ENCODE peak calls at places on chromosomes 13 and 19, in ten cellular contexts. One of them, this sample, is unnamed.

GRCh38 chr13:73275163-73275562 is 216.4 kb downstream of the KLF5 start:
- DNase-seq in head of caudate nucleus: no peak
- DNase-seq in dermis blood vessel endothelial cell: no peak
- DNase-seq in dorsolateral prefrontal cortex: no peak
- DNase-seq in iris pigment epithelial cell: no peak
- DNase-seq in thoracic aorta: no peak
- DNase-seq in germinal center: no peak
- DNase-seq in GF-D8: no peak
- DNase-seq in MV-4-11: no peak
- DNase-seq in activated naive CD4-positive, alpha-beta T cell: no peak
- DNase-seq in this sample: peak; percentile 37

GRCh38 chr19:40717325-40717879 is 490 bp downstream of the ITPKC start:
- DNase-seq in head of caudate nucleus: no peak
- DNase-seq in dermis blood vessel endothelial cell: peak; percentile 38
- DNase-seq in dorsolateral prefrontal cortex: no peak
- DNase-seq in iris pigment epithelial cell: peak; percentile 64
- DNase-seq in thoracic aorta: no peak
- DNase-seq in germinal center: no peak
- DNase-seq in GF-D8: no peak
- DNase-seq in MV-4-11: no peak
- DNase-seq in activated naive CD4-positive, alpha-beta T cell: no peak
- DNase-seq in this sample: peak; percentile 26

GRCh38 chr13:44321961-44322360 is 51.7 kb upstream of the SERP2 start:
- DNase-seq in head of caudate nucleus: no peak
- DNase-seq in dermis blood vessel endothelial cell: no peak
- DNase-seq in dorsolateral prefrontal cortex: no peak
- DNase-seq in iris pigment epithelial cell: no peak
- DNase-seq in thoracic aorta: no peak
- DNase-seq in germinal center: no peak
- DNase-seq in GF-D8: no peak
- DNase-seq in MV-4-11: no peak
- DNase-seq in activated naive CD4-positive, alpha-beta T cell: no peak
- DNase-seq in this sample: no peak

GRCh38 chr13:23330356-23330755 is 103.1 kb downstream of the SACS start:
- DNase-seq in head of caudate nucleus: no peak
- DNase-seq in dermis blood vessel endothelial cell: no peak
- DNase-seq in dorsolateral prefrontal cortex: no peak
- DNase-seq in iris pigment epithelial cell: no peak
- DNase-seq in thoracic aorta: no peak
- DNase-seq in germinal center: no peak
- DNase-seq in GF-D8: no peak
- DNase-seq in MV-4-11: no peak
- DNase-seq in activated naive CD4-positive, alpha-beta T cell: no peak
- DNase-seq in this sample: no peak

GRCh38 chr19:16293133-16294085 is 31.2 kb upstream of the KLF2 start:
- DNase-seq in head of caudate nucleus: no peak
- DNase-seq in dermis blood vessel endothelial cell: peak; percentile 83
- DNase-seq in dorsolateral prefrontal cortex: no peak
- DNase-seq in iris pigment epithelial cell: peak; percentile 99
- DNase-seq in thoracic aorta: peak; percentile 63
- DNase-seq in germinal center: no peak
- DNase-seq in GF-D8: peak; percentile 90
- DNase-seq in MV-4-11: peak; percentile 90
- DNase-seq in activated naive CD4-positive, alpha-beta T cell: no peak
- DNase-seq in this sample: peak; percentile 95

GRCh38 chr19:58557253-58558065 is 952 bp downstream of the UBE2M start:
- DNase-seq in head of caudate nucleus: no peak
- DNase-seq in dermis blood vessel endothelial cell: no peak
- DNase-seq in dorsolateral prefrontal cortex: no peak
- DNase-seq in iris pigment epithelial cell: no peak
- DNase-seq in thoracic aorta: no peak
- DNase-seq in germinal center: no peak
- DNase-seq in GF-D8: no peak
- DNase-seq in MV-4-11: no peak
- DNase-seq in activated naive CD4-positive, alpha-beta T cell: no peak
- DNase-seq in this sample: no peak

GRCh38 chr19:17969096-17969792 is 2.3 kb downstream of the KCNN1 start:
- DNase-seq in head of caudate nucleus: no peak
- DNase-seq in dermis blood vessel endothelial cell: no peak
- DNase-seq in dorsolateral prefrontal cortex: no peak
- DNase-seq in iris pigment epithelial cell: no peak
- DNase-seq in thoracic aorta: no peak
- DNase-seq in germinal center: no peak
- DNase-seq in GF-D8: no peak
- DNase-seq in MV-4-11: no peak
- DNase-seq in activated naive CD4-positive, alpha-beta T cell: no peak
- DNase-seq in this sample: no peak

GRCh38 chr13:114079601-114080536 is 52.6 kb downstream of the RASA3 start:
- DNase-seq in head of caudate nucleus: no peak
- DNase-seq in dermis blood vessel endothelial cell: no peak
- DNase-seq in dorsolateral prefrontal cortex: peak; percentile 16
- DNase-seq in iris pigment epithelial cell: no peak
- DNase-seq in thoracic aorta: no peak
- DNase-seq in germinal center: no peak
- DNase-seq in GF-D8: no peak
- DNase-seq in MV-4-11: no peak
- DNase-seq in activated naive CD4-positive, alpha-beta T cell: no peak
- DNase-seq in this sample: no peak

GRCh38 chr19:6236310-6237291 is 43.2 kb downstream of the MLLT1 start:
- DNase-seq in head of caudate nucleus: no peak
- DNase-seq in dermis blood vessel endothelial cell: no peak
- DNase-seq in dorsolateral prefrontal cortex: no peak
- DNase-seq in iris pigment epithelial cell: no peak
- DNase-seq in thoracic aorta: no peak
- DNase-seq in germinal center: no peak
- DNase-seq in GF-D8: no peak
- DNase-seq in MV-4-11: no peak
- DNase-seq in activated naive CD4-positive, alpha-beta T cell: no peak
- DNase-seq in this sample: no peak

GRCh38 chr13:108662528-108662927 is 33.1 kb downstream of the MYO16 start:
- DNase-seq in head of caudate nucleus: no peak
- DNase-seq in dermis blood vessel endothelial cell: no peak
- DNase-seq in dorsolateral prefrontal cortex: no peak
- DNase-seq in iris pigment epithelial cell: no peak
- DNase-seq in thoracic aorta: no peak
- DNase-seq in germinal center: no peak
- DNase-seq in GF-D8: no peak
- DNase-seq in MV-4-11: no peak
- DNase-seq in activated naive CD4-positive, alpha-beta T cell: no peak
- DNase-seq in this sample: no peak

GRCh38 chr19:4730740-4731171 is 7.1 kb upstream of the DPP9 start:
- DNase-seq in head of caudate nucleus: peak; percentile 24
- DNase-seq in dermis blood vessel endothelial cell: peak; percentile 52
- DNase-seq in dorsolateral prefrontal cortex: no peak
- DNase-seq in iris pigment epithelial cell: no peak
- DNase-seq in thoracic aorta: no peak
- DNase-seq in germinal center: peak; percentile 72
- DNase-seq in GF-D8: no peak
- DNase-seq in MV-4-11: peak; percentile 39
- DNase-seq in activated naive CD4-positive, alpha-beta T cell: peak; percentile 47
- DNase-seq in this sample: no peak

GRCh38 chr13:45179428-45179827 is 21.4 kb downstream of the KCTD4 start:
- DNase-seq in head of caudate nucleus: no peak
- DNase-seq in dermis blood vessel endothelial cell: no peak
- DNase-seq in dorsolateral prefrontal cortex: no peak
- DNase-seq in iris pigment epithelial cell: no peak
- DNase-seq in thoracic aorta: no peak
- DNase-seq in germinal center: no peak
- DNase-seq in GF-D8: no peak
- DNase-seq in MV-4-11: no peak
- DNase-seq in activated naive CD4-positive, alpha-beta T cell: no peak
- DNase-seq in this sample: no peak

GRCh38 chr19:9721861-9722260 is 46.7 kb downstream of the ZNF846 start:
- DNase-seq in head of caudate nucleus: no peak
- DNase-seq in dermis blood vessel endothelial cell: no peak
- DNase-seq in dorsolateral prefrontal cortex: no peak
- DNase-seq in iris pigment epithelial cell: no peak
- DNase-seq in thoracic aorta: no peak
- DNase-seq in germinal center: peak; percentile 12
- DNase-seq in GF-D8: peak; percentile 27
- DNase-seq in MV-4-11: peak; percentile 88
- DNase-seq in activated naive CD4-positive, alpha-beta T cell: no peak
- DNase-seq in this sample: no peak

GRCh38 chr19:1267441-1268391 is 1.4 kb upstream of the CIRBP start:
- DNase-seq in head of caudate nucleus: no peak
- DNase-seq in dermis blood vessel endothelial cell: no peak
- DNase-seq in dorsolateral prefrontal cortex: no peak
- DNase-seq in iris pigment epithelial cell: peak; percentile 47
- DNase-seq in thoracic aorta: no peak
- DNase-seq in germinal center: no peak
- DNase-seq in GF-D8: no peak
- DNase-seq in MV-4-11: no peak
- DNase-seq in activated naive CD4-positive, alpha-beta T cell: no peak
- DNase-seq in this sample: no peak

GRCh38 chr13:43663474-43664090 is 123.2 kb downstream of the ENOX1 start:
- DNase-seq in head of caudate nucleus: no peak
- DNase-seq in dermis blood vessel endothelial cell: no peak
- DNase-seq in dorsolateral prefrontal cortex: no peak
- DNase-seq in iris pigment epithelial cell: peak; percentile 54
- DNase-seq in thoracic aorta: no peak
- DNase-seq in germinal center: no peak
- DNase-seq in GF-D8: no peak
- DNase-seq in MV-4-11: no peak
- DNase-seq in activated naive CD4-positive, alpha-beta T cell: no peak
- DNase-seq in this sample: no peak

GRCh38 chr13:95226051-95226450 is 75.2 kb downstream of the ABCC4 start:
- DNase-seq in head of caudate nucleus: no peak
- DNase-seq in dermis blood vessel endothelial cell: no peak
- DNase-seq in dorsolateral prefrontal cortex: no peak
- DNase-seq in iris pigment epithelial cell: no peak
- DNase-seq in thoracic aorta: no peak
- DNase-seq in germinal center: no peak
- DNase-seq in GF-D8: no peak
- DNase-seq in MV-4-11: no peak
- DNase-seq in activated naive CD4-positive, alpha-beta T cell: no peak
- DNase-seq in this sample: no peak

GRCh38 chr19:10431254-10431942 is 11.1 kb downstream of the PDE4A start:
- DNase-seq in head of caudate nucleus: no peak
- DNase-seq in dermis blood vessel endothelial cell: no peak
- DNase-seq in dorsolateral prefrontal cortex: no peak
- DNase-seq in iris pigment epithelial cell: peak; percentile 35
- DNase-seq in thoracic aorta: no peak
- DNase-seq in germinal center: peak; percentile 58
- DNase-seq in GF-D8: no peak
- DNase-seq in MV-4-11: peak; percentile 43
- DNase-seq in activated naive CD4-positive, alpha-beta T cell: no peak
- DNase-seq in this sample: no peak

GRCh38 chr13:113046883-113047244 is 58.7 kb upstream of the F7 start:
- DNase-seq in head of caudate nucleus: peak; percentile 7
- DNase-seq in dermis blood vessel endothelial cell: no peak
- DNase-seq in dorsolateral prefrontal cortex: no peak
- DNase-seq in iris pigment epithelial cell: no peak
- DNase-seq in thoracic aorta: no peak
- DNase-seq in germinal center: no peak
- DNase-seq in GF-D8: no peak
- DNase-seq in MV-4-11: no peak
- DNase-seq in activated naive CD4-positive, alpha-beta T cell: no peak
- DNase-seq in this sample: no peak

GRCh38 chr19:9848060-9848459 is 12.9 kb downstream of the PIN1 start:
- DNase-seq in head of caudate nucleus: peak; percentile 32
- DNase-seq in dermis blood vessel endothelial cell: peak; percentile 41
- DNase-seq in dorsolateral prefrontal cortex: no peak
- DNase-seq in iris pigment epithelial cell: no peak
- DNase-seq in thoracic aorta: no peak
- DNase-seq in germinal center: no peak
- DNase-seq in GF-D8: no peak
- DNase-seq in MV-4-11: no peak
- DNase-seq in activated naive CD4-positive, alpha-beta T cell: peak; percentile 16
- DNase-seq in this sample: no peak

GRCh38 chr19:5321851-5322681 is 18.5 kb downstream of the PTPRS start:
- DNase-seq in head of caudate nucleus: no peak
- DNase-seq in dermis blood vessel endothelial cell: no peak
- DNase-seq in dorsolateral prefrontal cortex: no peak
- DNase-seq in iris pigment epithelial cell: no peak
- DNase-seq in thoracic aorta: no peak
- DNase-seq in germinal center: peak; percentile 77
- DNase-seq in GF-D8: no peak
- DNase-seq in MV-4-11: peak; percentile 73
- DNase-seq in activated naive CD4-positive, alpha-beta T cell: peak; percentile 11
- DNase-seq in this sample: peak; percentile 87

GRCh38 chr19:35811317-35812219 is 1.1 kb downstream of the PRODH2 start:
- DNase-seq in head of caudate nucleus: no peak
- DNase-seq in dermis blood vessel endothelial cell: no peak
- DNase-seq in dorsolateral prefrontal cortex: no peak
- DNase-seq in iris pigment epithelial cell: no peak
- DNase-seq in thoracic aorta: no peak
- DNase-seq in germinal center: no peak
- DNase-seq in GF-D8: no peak
- DNase-seq in MV-4-11: no peak
- DNase-seq in activated naive CD4-positive, alpha-beta T cell: no peak
- DNase-seq in this sample: no peak

GRCh38 chr19:48991823-48992570 is 1.1 kb downstream of the GYS1 start:
- DNase-seq in head of caudate nucleus: peak; percentile 39
- DNase-seq in dermis blood vessel endothelial cell: peak; percentile 81
- DNase-seq in dorsolateral prefrontal cortex: no peak
- DNase-seq in iris pigment epithelial cell: peak; percentile 88
- DNase-seq in thoracic aorta: peak; percentile 68
- DNase-seq in germinal center: no peak
- DNase-seq in GF-D8: no peak
- DNase-seq in MV-4-11: peak; percentile 56
- DNase-seq in activated naive CD4-positive, alpha-beta T cell: no peak
- DNase-seq in this sample: peak; percentile 92

GRCh38 chr13:48412100-48412556 is 785 bp downstream of the LPAR6 start:
- DNase-seq in head of caudate nucleus: no peak
- DNase-seq in dermis blood vessel endothelial cell: peak; percentile 53
- DNase-seq in dorsolateral prefrontal cortex: no peak
- DNase-seq in iris pigment epithelial cell: no peak
- DNase-seq in thoracic aorta: no peak
- DNase-seq in germinal center: no peak
- DNase-seq in GF-D8: no peak
- DNase-seq in MV-4-11: no peak
- DNase-seq in activated naive CD4-positive, alpha-beta T cell: no peak
- DNase-seq in this sample: peak; percentile 15

GRCh38 chr19:54949412-54949811 is 2.1 kb upstream of the NLRP7 start:
- DNase-seq in head of caudate nucleus: no peak
- DNase-seq in dermis blood vessel endothelial cell: no peak
- DNase-seq in dorsolateral prefrontal cortex: no peak
- DNase-seq in iris pigment epithelial cell: no peak
- DNase-seq in thoracic aorta: no peak
- DNase-seq in germinal center: peak; percentile 26
- DNase-seq in GF-D8: no peak
- DNase-seq in MV-4-11: no peak
- DNase-seq in activated naive CD4-positive, alpha-beta T cell: no peak
- DNase-seq in this sample: no peak

GRCh38 chr13:108911807-108912206 is 282.4 kb downstream of the MYO16 start:
- DNase-seq in head of caudate nucleus: no peak
- DNase-seq in dermis blood vessel endothelial cell: no peak
- DNase-seq in dorsolateral prefrontal cortex: no peak
- DNase-seq in iris pigment epithelial cell: no peak
- DNase-seq in thoracic aorta: no peak
- DNase-seq in germinal center: no peak
- DNase-seq in GF-D8: no peak
- DNase-seq in MV-4-11: no peak
- DNase-seq in activated naive CD4-positive, alpha-beta T cell: no peak
- DNase-seq in this sample: no peak

GRCh38 chr13:113974304-113975281 is 717 bp upstream of the C13orf46 start:
- DNase-seq in head of caudate nucleus: no peak
- DNase-seq in dermis blood vessel endothelial cell: no peak
- DNase-seq in dorsolateral prefrontal cortex: peak; percentile 17
- DNase-seq in iris pigment epithelial cell: no peak
- DNase-seq in thoracic aorta: peak; percentile 1
- DNase-seq in germinal center: no peak
- DNase-seq in GF-D8: no peak
- DNase-seq in MV-4-11: no peak
- DNase-seq in activated naive CD4-positive, alpha-beta T cell: no peak
- DNase-seq in this sample: no peak

GRCh38 chr13:113013303-113013702 is 44.3 kb downstream of the MCF2L start:
- DNase-seq in head of caudate nucleus: no peak
- DNase-seq in dermis blood vessel endothelial cell: no peak
- DNase-seq in dorsolateral prefrontal cortex: no peak
- DNase-seq in iris pigment epithelial cell: no peak
- DNase-seq in thoracic aorta: no peak
- DNase-seq in germinal center: no peak
- DNase-seq in GF-D8: no peak
- DNase-seq in MV-4-11: no peak
- DNase-seq in activated naive CD4-positive, alpha-beta T cell: no peak
- DNase-seq in this sample: no peak

GRCh38 chr19:15161028-15161984 is 39.5 kb downstream of the NOTCH3 start:
- DNase-seq in head of caudate nucleus: no peak
- DNase-seq in dermis blood vessel endothelial cell: peak; percentile 75
- DNase-seq in dorsolateral prefrontal cortex: no peak
- DNase-seq in iris pigment epithelial cell: peak; percentile 33
- DNase-seq in thoracic aorta: no peak
- DNase-seq in germinal center: peak; percentile 65
- DNase-seq in GF-D8: no peak
- DNase-seq in MV-4-11: peak; percentile 44
- DNase-seq in activated naive CD4-positive, alpha-beta T cell: no peak
- DNase-seq in this sample: peak; percentile 22

This sample was measured in myocyte.